ENCODE peak calls at places on chromosomes 12 and 14, in four cellular contexts. V, S, N and L are unnamed samples.

GRCh38 chr14:70073924-70074566 is 114.7 kb downstream of the SLC8A3 start:
- DNase-seq in V (peak), N (peak), S (peak), L (no peak)

GRCh38 chr14:99516156-99517045 is 35.2 kb downstream of the CCNK start:
- DNase-seq in S (peak), N (no peak), V (no peak), L (no peak)

GRCh38 chr14:59897757-59898383 is 22.1 kb upstream of the LRRC9 start:
- DNase-seq in V (peak), N (peak), S (no peak), L (no peak)

GRCh38 chr12:132445884-132446471 is 44.0 kb upstream of the FBRSL1 start:
- DNase-seq in S (peak), V (peak), N (no peak), L (no peak)

GRCh38 chr14:53022593-53022992 is 71.7 kb upstream of the FERMT2 start:
- DNase-seq in V (no peak), N (no peak), S (no peak), L (no peak)

GRCh38 chr14:80095623-80096022 is 115.7 kb downstream of the DIO2 start:
- DNase-seq in V (no peak), N (no peak), S (no peak), L (no peak)

GRCh38 chr12:106511365-106511764 is 71.4 kb upstream of the RFX4 start:
- DNase-seq in N (no peak), S (no peak), V (no peak), L (no peak)

GRCh38 chr14:45201908-45202307 is 51.1 kb downstream of the MIS18BP1 start:
- DNase-seq in S (no peak), N (no peak), V (no peak), L (peak)

GRCh38 chr12:48180857-48181495 is 2.5 kb upstream of the CCDC184 start:
- DNase-seq in V (no peak), N (no peak), S (no peak), L (no peak)

GRCh38 chr14:23559010-23559920 is 3.2 kb downstream of the THTPA start:
- DNase-seq in S (no peak), V (no peak), N (peak), L (no peak)

GRCh38 chr12:57551637-57552305 is 1.9 kb downstream of the KIF5A start:
- DNase-seq in V (no peak), S (no peak), N (no peak), L (no peak)

GRCh38 chr12:79635676-79636075 is 55.1 kb downstream of the PAWR start:
- DNase-seq in S (no peak), N (no peak), V (no peak), L (no peak)